ENCODE peak calls at places on chromosome 21, in seven cellular contexts. Y is H9, H is H1, N is IMR-90, S is mesendoderm, O is neuronal stem cell, M is mesenchymal stem cell. C is an unnamed sample.

GRCh38 chr21:30567617-30568016 is 6.5 kb upstream of the KRTAP19-7 start:
- DNase-seq in O (no peak), M (no peak), Y (no peak), H (no peak), N (no peak), S (no peak), C (no peak)

GRCh38 chr21:46122241-46122671 is 24.3 kb downstream of the COL6A2 start:
- DNase-seq in S (no peak), O (no peak), M (peak), H (no peak), N (peak), Y (no peak), C (no peak)

GRCh38 chr21:16554522-16554921 is 824.7 kb downstream of the USP25 start:
- DNase-seq in M (no peak), O (no peak), S (no peak), H (no peak), N (no peak), Y (no peak), C (no peak)

GRCh38 chr21:22421416-22422190 is 1423.4 kb downstream of the NCAM2 start:
- DNase-seq in M (no peak), S (no peak), Y (no peak), O (no peak), H (no peak), N (no peak), C (no peak)

GRCh38 chr21:39238275-39238674 is 55.0 kb upstream of the PSMG1 start:
- DNase-seq in N (no peak), H (no peak), Y (no peak), O (no peak), S (no peak), M (no peak), C (no peak)

GRCh38 chr21:26110703-26111102 is 59.9 kb downstream of the APP start:
- DNase-seq in S (peak), M (no peak), H (no peak), O (no peak), Y (no peak), N (no peak), C (no peak)

GRCh38 chr21:34807146-34807880 is 138.5 kb downstream of the CLIC6 start:
- DNase-seq in N (peak), H (no peak), S (peak), O (no peak), M (peak), Y (no peak), C (no peak)

GRCh38 chr21:32753818-32754610 is 17.5 kb downstream of the PAXBP1 start:
- DNase-seq in S (no peak), M (no peak), N (no peak), O (no peak), Y (no peak), H (no peak), C (no peak)

GRCh38 chr21:32524010-32524719 is 61.2 kb downstream of the TCP10L start:
- DNase-seq in H (no peak), M (peak), O (no peak), Y (no peak), S (peak), N (peak), C (no peak)

GRCh38 chr21:32423846-32424535 is 11.5 kb downstream of the EVA1C start:
- DNase-seq in H (no peak), M (no peak), S (no peak), Y (no peak), N (no peak), O (no peak), C (peak)

GRCh38 chr21:34771512-34772028 is 102.8 kb downstream of the CLIC6 start:
- DNase-seq in M (peak), N (peak), Y (no peak), O (no peak), H (no peak), S (peak), C (peak)

GRCh38 chr21:46323227-46323709 is 402 bp downstream of the C21orf58 start:
- DNase-seq in Y (no peak), S (no peak), M (peak), N (no peak), O (no peak), H (no peak), C (peak)

GRCh38 chr21:33403128-33403785 is at the start of gene IFNGR2:
- DNase-seq in M (peak), O (peak), H (no peak), S (no peak), N (no peak), Y (no peak), C (no peak)

GRCh38 chr21:46325073-46325912 is 1.3 kb downstream of the PCNT start:
- DNase-seq in H (peak), O (peak), M (peak), N (peak), Y (peak), S (peak), C (peak)

GRCh38 chr21:38986460-38987395 is 181.0 kb downstream of the ETS2 start:
- DNase-seq in O (no peak), H (no peak), S (no peak), M (no peak), Y (no peak), N (no peak), C (no peak)

GRCh38 chr21:38080888-38081287 is 164.6 kb upstream of the KCNJ6 start:
- DNase-seq in O (no peak), N (no peak), Y (no peak), S (no peak), M (no peak), H (no peak), C (no peak)

GRCh38 chr21:45750924-45751323 is 107.4 kb downstream of the PCBP3 start:
- DNase-seq in H (no peak), M (no peak), Y (no peak), O (no peak), N (no peak), S (no peak), C (no peak)

GRCh38 chr21:16279658-16280581 is 550.1 kb downstream of the USP25 start:
- DNase-seq in Y (no peak), N (peak), M (peak), H (peak), S (peak), O (peak), C (no peak)

GRCh38 chr21:34693192-34693810 is 24.5 kb downstream of the CLIC6 start:
- DNase-seq in Y (peak), H (no peak), S (peak), O (peak), N (peak), M (peak), C (peak)

GRCh38 chr21:17454315-17455027 is 58.4 kb upstream of the CXADR start:
- DNase-seq in N (peak), H (peak), S (peak), Y (peak), M (peak), O (peak), C (peak)

GRCh38 chr21:46667191-46667734 is 31.8 kb downstream of the PRMT2 start:
- DNase-seq in O (no peak), M (no peak), H (no peak), Y (peak), N (peak), S (peak), C (no peak)

GRCh38 chr21:32771134-32771523 is 426 bp downstream of the PAXBP1 start:
- DNase-seq in M (peak), S (peak), O (no peak), H (no peak), N (peak), Y (peak), C (peak)

GRCh38 chr21:33069994-33070811 is at the start of gene OLIG1:
- DNase-seq in S (peak), N (peak), H (no peak), O (peak), Y (peak), M (peak), C (peak)

GRCh38 chr21:15706686-15707085 is 23.1 kb upstream of the USP25 start:
- DNase-seq in O (no peak), N (peak), Y (no peak), H (no peak), S (peak), M (peak), C (peak)

GRCh38 chr21:33949516-33950424 is 34.2 kb upstream of the ATP5PO start:
- DNase-seq in S (no peak), Y (no peak), N (no peak), M (no peak), H (no peak), O (no peak), C (no peak)

GRCh38 chr21:33101300-33102005 is 31.5 kb downstream of the OLIG1 start:
- DNase-seq in N (no peak), S (no peak), O (no peak), H (no peak), Y (peak), M (no peak), C (peak)

GRCh38 chr21:39373634-39374033 is 24.7 kb upstream of the HMGN1 start:
- DNase-seq in M (peak), O (no peak), N (peak), S (peak), H (no peak), Y (peak), C (no peak)

GRCh38 chr21:37153935-37154350 is 80.9 kb downstream of the TTC3 start:
- DNase-seq in O (no peak), Y (no peak), M (no peak), H (no peak), S (no peak), N (peak), C (no peak)

GRCh38 chr21:43331962-43332458 is 94.9 kb downstream of the SIK1 start:
- DNase-seq in M (peak), O (no peak), Y (no peak), S (no peak), H (no peak), N (peak), C (no peak)

GRCh38 chr21:40902993-40903392 is 56.0 kb upstream of the DSCAM start:
- DNase-seq in S (peak), O (no peak), N (no peak), H (no peak), M (no peak), Y (no peak), C (no peak)

GRCh38 chr21:34881421-34881820 is 167.7 kb downstream of the RUNX1 start:
- DNase-seq in S (no peak), M (peak), O (no peak), Y (no peak), N (peak), H (no peak), C (no peak)

GRCh38 chr21:38859852-38860251 is 54.1 kb downstream of the ETS2 start:
- DNase-seq in N (peak), H (no peak), M (no peak), S (no peak), O (no peak), Y (no peak), C (no peak)

GRCh38 chr21:32350981-32351380 is 41.8 kb downstream of the URB1 start:
- DNase-seq in H (no peak), N (no peak), S (no peak), O (no peak), M (no peak), Y (peak), C (peak)

DNA sequence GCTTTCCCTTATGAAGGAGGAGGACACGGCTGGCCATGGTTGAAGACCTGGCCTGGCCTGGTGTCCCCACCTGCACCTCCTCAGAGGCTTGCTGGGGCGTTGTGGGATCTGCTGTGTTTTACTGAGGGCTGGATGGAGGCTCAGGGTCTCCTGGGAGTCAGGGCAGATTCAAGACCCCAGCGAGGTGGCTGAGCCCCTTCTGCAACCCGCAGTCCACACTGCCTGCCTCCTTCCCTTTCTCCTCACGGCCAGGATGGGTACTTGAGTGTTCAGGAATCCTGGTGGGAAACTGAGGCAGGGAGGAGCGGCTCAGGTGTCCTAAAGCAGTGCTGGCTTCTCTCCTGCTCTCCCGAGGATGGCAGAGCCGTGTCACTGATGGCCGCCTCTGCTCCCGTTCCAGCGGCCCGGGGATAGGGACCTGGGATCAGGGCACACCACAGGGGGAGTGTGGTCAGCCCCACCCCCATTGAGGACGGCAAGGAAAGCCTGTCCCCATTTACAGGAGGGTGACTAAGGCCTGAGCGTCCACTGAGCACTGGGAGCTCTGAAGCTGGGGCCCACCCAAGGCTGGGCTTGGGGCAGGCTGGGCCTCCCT is 47.5 kb downstream of the TRPM2 start:
- DNase-seq in Y (no peak), N (no peak), O (no peak), M (no peak), H (no peak), S (no peak), C (no peak)
- H2BK5ac ChIP-seq in Y (no peak), N (no peak), O (no peak), M (no peak), H (no peak), S (no peak), C (no peak)

GRCh38 chr21:42317341-42317741 is 2.1 kb upstream of the TFF3 start:
- DNase-seq in N (no peak), Y (no peak), O (no peak), M (no peak), H (no peak), S (no peak), C (no peak)
- H3K4ac ChIP-seq in N (no peak), Y (no peak), O (no peak), M (no peak), H (no peak), S (no peak), C (no peak)

DNA sequence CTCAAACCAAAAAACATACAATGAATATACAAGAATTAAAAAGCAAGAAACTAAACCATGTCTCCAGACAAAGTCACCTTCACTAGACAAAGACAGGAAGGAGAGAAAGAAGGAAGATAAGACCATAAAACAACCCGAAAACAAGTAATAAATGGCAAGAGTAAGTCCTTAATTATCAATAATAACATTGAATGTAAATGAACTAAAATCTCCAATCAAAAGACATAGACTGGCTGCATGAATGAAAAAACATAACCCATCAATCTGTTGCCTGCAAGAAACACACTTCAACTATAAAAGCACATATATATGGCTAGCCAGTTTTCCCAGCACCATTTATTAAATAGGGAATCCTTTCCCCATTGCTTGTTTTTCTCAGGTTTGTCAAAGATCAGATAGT is 100.8 kb upstream of the SAMSN1 start:
- DNase-seq in S (no peak), O (no peak), Y (no peak), M (no peak), N (no peak), H (no peak), C (no peak)
- H3K23ac ChIP-seq in S (no peak), O (no peak), Y (no peak), M (no peak), N (no peak), H (no peak), C (no peak)

DNA sequence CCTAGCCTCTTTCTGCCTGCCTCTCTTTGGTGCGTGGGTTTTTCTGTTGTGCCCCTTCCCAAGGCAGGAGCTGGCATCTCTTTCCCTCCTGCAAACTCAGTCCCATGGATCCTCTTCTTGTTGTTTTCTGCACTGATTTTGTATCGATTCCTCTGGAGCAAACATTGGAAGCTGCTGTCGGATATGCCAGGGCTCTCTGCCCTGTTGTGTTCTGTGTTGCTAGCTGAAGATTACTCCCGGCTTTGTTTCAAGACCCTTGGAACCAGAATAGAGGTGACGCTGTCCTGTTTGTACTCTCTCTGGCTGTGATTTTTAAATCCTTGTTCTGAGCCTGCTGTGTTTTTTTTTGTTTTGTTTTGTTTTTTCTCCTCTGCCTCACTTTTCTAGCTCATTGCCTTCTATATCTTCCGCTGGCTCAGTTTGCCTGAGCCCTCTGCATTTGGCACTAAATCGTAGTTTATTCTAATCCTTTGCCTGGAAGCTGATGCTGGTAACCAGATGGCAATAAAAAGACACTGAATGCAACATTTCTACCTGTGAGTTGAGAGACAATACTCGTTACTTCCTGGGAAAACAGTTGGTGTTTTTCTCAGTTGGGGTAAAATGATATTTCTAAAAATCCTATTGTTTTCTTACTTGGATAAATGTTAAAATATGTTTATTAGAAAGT is 67.0 kb downstream of the BACH1 start:
- DNase-seq in O (no peak), Y (no peak), H (no peak), N (no peak), M (no peak), S (no peak), C (no peak)
- H2BK5ac ChIP-seq in O (no peak), Y (no peak), H (no peak), N (no peak), M (no peak), S (no peak), C (no peak)

DNA sequence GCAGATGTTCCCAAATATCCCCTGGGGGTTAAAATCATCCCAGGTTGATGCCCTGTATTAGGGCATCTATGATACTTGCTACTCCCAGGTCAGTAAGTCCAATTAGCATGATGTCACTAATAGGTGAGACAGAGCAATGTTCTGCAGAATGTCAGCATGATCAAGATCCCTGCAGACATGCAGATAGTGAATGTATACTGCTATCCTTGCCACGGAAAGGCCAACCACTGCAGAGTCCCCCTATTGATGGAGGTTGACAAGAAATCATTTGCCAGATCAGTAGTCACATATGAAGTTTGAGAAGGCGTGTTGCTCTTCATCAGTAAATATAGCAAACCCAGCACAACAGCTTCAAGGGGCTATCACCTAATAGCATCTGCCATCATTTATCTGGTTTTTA is 97.4 kb downstream of the SETD4 start:
- DNase-seq in S (no peak), N (no peak), Y (no peak), O (no peak), M (no peak), H (no peak), C (no peak)
- H3K4ac ChIP-seq in S (no peak), N (no peak), Y (no peak), O (no peak), M (no peak), H (no peak), C (no peak)

GRCh38 chr21:28160378-28160777 is 832.3 kb downstream of the LTN1 start:
- DNase-seq in M (peak), H (no peak), Y (no peak), N (no peak), S (no peak), O (no peak), C (no peak)
- H3K23ac ChIP-seq in M (no peak), H (no peak), Y (no peak), N (no peak), S (no peak), O (no peak), C (no peak)